ENCODE peak calls at places on chromosomes 3 and 15, in five cellular contexts. H, Q, T, X and O are unnamed samples.

GRCh38 chr3:52436500-52437106 is 8.3 kb downstream of the SEMA3G start:
- DNase-seq in H (no peak), Q (peak), T (no peak), X (no peak), O (no peak)

GRCh38 chr3:59257506-59257905 is 207.7 kb upstream of the CFAP20DC start:
- DNase-seq in H (no peak), Q (no peak), T (no peak), X (no peak), O (no peak)

GRCh38 chr3:144029769-144030168 is 58.1 kb downstream of the DIPK2A start:
- DNase-seq in H (no peak), Q (no peak), T (no peak), X (no peak), O (no peak)

GRCh38 chr15:75355369-75355768 is 8.5 kb downstream of the NEIL1 start:
- DNase-seq in H (no peak), Q (no peak), T (no peak), X (no peak), O (no peak)

GRCh38 chr15:43920815-43921214 is 94.0 kb downstream of the WDR76 start:
- DNase-seq in H (no peak), Q (peak), T (no peak), X (no peak), O (no peak)

GRCh38 chr3:186200746-186201145 is 91.9 kb upstream of the ETV5 start:
- DNase-seq in H (no peak), Q (no peak), T (no peak), X (no peak), O (no peak)

GRCh38 chr3:165225604-165226003 is 29.4 kb upstream of the SLITRK3 start:
- DNase-seq in H (no peak), Q (no peak), T (no peak), X (no peak), O (no peak)

GRCh38 chr3:58120075-58120812 is 90.5 kb downstream of the DNASE1L3 start:
- DNase-seq in H (peak), Q (peak), T (no peak), X (no peak), O (no peak)

GRCh38 chr15:45773149-45773548 is 138.3 kb downstream of the SQOR start:
- DNase-seq in H (no peak), Q (peak), T (no peak), X (no peak), O (no peak)

GRCh38 chr3:143600762-143601161 is 247.5 kb downstream of the SLC9A9 start:
- DNase-seq in H (no peak), Q (peak), T (no peak), X (no peak), O (no peak)

GRCh38 chr15:94671845-94672524 is 440.6 kb downstream of the MCTP2 start:
- DNase-seq in H (no peak), Q (peak), T (no peak), X (no peak), O (no peak)

DNA sequence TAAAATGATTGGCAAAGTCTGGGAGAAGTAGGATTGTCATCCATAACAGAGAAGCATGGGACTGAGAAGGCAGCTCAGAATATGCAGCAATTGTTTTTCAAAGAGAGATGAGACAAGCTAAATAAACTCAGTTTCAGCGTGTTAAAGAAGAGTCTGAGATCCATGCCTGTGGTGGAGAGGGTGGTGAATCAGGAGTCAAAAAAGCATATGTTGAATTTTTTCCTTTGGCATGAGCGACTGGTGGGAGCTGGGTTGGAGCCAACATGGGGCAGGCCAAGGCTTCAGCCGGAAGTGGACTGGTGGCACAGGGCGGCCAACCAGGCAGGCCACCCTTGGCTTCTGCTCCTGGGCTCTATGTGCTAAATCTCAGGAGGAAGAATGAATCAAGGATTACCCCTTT is 102.0 kb downstream of the SST start:
- DNase-seq in H (no peak), Q (no peak), T (no peak), X (no peak), O (no peak)
- H3K27ac ChIP-seq in H (no peak), Q (peak), T (no peak), X (no peak), O (no peak)

DNA sequence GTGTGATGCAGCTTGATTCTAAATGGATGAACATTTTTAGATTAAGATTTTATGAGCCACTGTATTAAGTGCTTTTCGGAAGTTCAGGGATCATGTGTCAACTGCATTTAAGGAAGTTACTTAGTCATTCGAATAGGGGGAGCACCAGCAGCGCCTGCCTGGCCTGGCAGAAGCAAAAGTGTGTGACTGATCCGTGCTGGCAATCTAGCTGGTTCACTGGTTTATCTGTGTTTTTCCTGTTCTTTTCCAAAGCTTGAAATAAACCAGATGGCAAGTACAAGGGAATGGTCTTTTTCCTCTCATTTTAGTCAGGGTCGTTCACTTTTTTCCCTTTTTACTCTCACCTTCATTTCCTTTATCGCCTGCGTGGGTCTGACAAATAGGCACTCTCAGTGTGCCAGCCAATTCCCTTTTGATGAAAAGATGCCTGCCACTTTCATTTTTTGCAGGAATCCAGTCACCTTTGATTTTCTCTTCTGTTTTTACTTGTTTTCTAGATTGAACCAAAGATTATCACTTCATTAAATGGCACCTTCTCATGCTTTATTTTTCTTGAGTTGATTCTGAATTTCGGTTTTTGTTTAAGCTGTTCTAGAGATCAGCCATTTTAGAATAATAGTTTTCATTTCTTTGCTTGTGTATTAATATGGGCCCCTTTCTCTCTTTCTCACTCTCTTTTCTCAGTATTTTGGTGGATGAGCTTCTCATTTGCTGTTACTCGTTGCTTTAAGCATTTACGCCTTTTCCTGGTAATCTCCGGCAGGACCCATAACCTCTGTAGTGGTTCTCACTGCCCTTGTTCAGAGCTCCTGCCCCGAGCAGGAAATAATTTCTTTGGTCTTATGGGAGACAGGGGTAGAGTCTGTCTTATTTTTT is 2.8 kb downstream of the ABHD2 start:
- DNase-seq in H (peak), Q (peak), T (peak), X (peak), O (peak)
- TF ChIP-seq CTCF in H (no peak), Q (no peak), T (peak), X (no peak), O (no peak)

DNA sequence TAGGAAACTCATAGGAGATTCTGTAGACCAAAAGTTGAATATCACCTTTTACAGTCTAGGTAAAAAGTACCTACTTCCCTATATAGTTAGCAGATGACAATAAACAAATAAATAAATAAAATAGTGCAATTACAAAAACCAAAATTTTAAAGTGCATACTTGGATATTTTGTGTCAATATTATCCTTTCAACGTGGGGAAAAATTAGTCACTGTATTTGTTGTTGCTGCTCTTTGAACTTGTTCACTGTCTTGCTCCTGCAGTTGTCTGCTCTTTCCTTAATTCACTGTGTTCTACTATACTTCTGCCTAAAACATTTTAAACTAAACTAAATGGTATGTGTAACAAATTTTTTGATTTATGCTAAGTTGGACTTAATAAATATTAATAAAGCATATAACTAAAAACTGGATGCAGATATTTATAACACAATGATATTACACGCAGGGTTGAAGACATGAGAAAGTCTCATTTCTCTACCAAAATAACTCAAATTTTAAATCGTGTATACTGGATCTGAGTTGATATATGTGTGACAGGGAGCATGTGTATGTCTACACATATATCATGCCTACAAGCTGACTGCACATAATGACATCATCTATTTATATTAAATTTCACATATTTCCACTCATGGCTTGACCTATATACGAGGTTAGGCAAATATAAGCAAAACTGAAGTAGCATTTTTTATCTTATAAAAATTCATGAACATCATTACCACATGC is 888.8 kb downstream of the ROBO1 start:
- DNase-seq in H (no peak), Q (no peak), T (no peak), X (no peak), O (no peak)
- H3K27ac ChIP-seq in H (no peak), Q (no peak), T (no peak), X (no peak), O (no peak)

GRCh38 chr3:155352900-155353490 is 59.5 kb upstream of the STRIT1 start:
- DNase-seq in H (no peak), Q (peak), T (no peak), X (no peak), O (no peak)
- TF ChIP-seq CTCF in H (peak), Q (peak), T (peak), X (peak), O (no peak)